ENCODE peak calls at places on chromosomes 3 and 15, in four cellular contexts. N is AG04450, B is right lobe of liver, D is substantia nigra. Z is an unnamed sample.

GRCh38 chr3:39590776-39591175 is 123.3 kb downstream of the MOBP start:
- DNase-seq in N (no peak), B (no peak), D (no peak), Z (no peak)

GRCh38 chr3:184760337-184761119 is 48.7 kb upstream of the MAGEF1 start:
- DNase-seq in N (no peak), B (no peak), D (no peak), Z (no peak)

GRCh38 chr3:126083913-126084514 is at the start of gene SLC41A3:
- DNase-seq in N (peak; percentile 27), B (peak; percentile 94), D (peak; percentile 69), Z (peak; percentile 77)

GRCh38 chr3:178623666-178624255 is 87.5 kb downstream of the KCNMB2 start:
- DNase-seq in N (no peak), B (no peak), D (no peak), Z (no peak)

GRCh38 chr15:89575656-89576416 is 567 bp downstream of the TICRR start:
- DNase-seq in N (no peak), B (no peak), D (no peak), Z (no peak)

GRCh38 chr3:164851204-164851603 is 227.1 kb downstream of the SI start:
- DNase-seq in N (no peak), B (no peak), D (no peak), Z (no peak)

GRCh38 chr15:58309993-58310928 is 121.5 kb upstream of the LIPC start:
- DNase-seq in N (no peak), B (peak; percentile 39), D (no peak), Z (no peak)

GRCh38 chr3:49415931-49416601 is 3.8 kb downstream of the TCTA start:
- DNase-seq in N (no peak), B (no peak), D (no peak), Z (no peak)

GRCh38 chr3:149450281-149450680 is 24.2 kb upstream of the TM4SF4 start:
- DNase-seq in N (no peak), B (no peak), D (no peak), Z (no peak)

GRCh38 chr3:186057594-186057993 is 51.3 kb downstream of the ETV5 start:
- DNase-seq in N (peak; percentile 90), B (no peak), D (no peak), Z (no peak)

GRCh38 chr3:109098245-109098644 is 19.7 kb downstream of the MORC1 start:
- DNase-seq in N (no peak), B (peak; percentile 27), D (no peak), Z (no peak)

GRCh38 chr3:184774996-184775715 is 36.8 kb upstream of the VPS8 start:
- DNase-seq in N (no peak), B (no peak), D (no peak), Z (no peak)

GRCh38 chr3:4795905-4796304 is 183.3 kb upstream of the BHLHE40 start:
- DNase-seq in N (no peak), B (no peak), D (no peak), Z (no peak)

GRCh38 chr15:86863226-86863915 is 783.7 kb downstream of the AGBL1 start:
- DNase-seq in N (no peak), B (no peak), D (no peak), Z (no peak)

GRCh38 chr15:29465196-29465595 is 195.6 kb upstream of the NSMCE3 start:
- DNase-seq in N (no peak), B (no peak), D (no peak), Z (no peak)

GRCh38 chr15:74781673-74782595 is at the start of gene CSK:
- DNase-seq in N (no peak), B (peak; percentile 82), D (peak; percentile 51), Z (peak; percentile 69)

GRCh38 chr3:189834462-189834861 is 203.3 kb downstream of the TP63 start:
- DNase-seq in N (no peak), B (no peak), D (no peak), Z (no peak)

GRCh38 chr3:170483485-170484262 is 65.0 kb downstream of the CLDN11 start:
- DNase-seq in N (no peak), B (no peak), D (no peak), Z (no peak)

GRCh38 chr3:189458536-189458935 is 172.7 kb upstream of the TP63 start:
- DNase-seq in N (no peak), B (no peak), D (no peak), Z (no peak)

GRCh38 chr15:82128401-82129143 is 82.8 kb upstream of the MEX3B start:
- DNase-seq in N (no peak), B (no peak), D (no peak), Z (no peak)

GRCh38 chr3:36993326-36994283 is at the start of gene MLH1:
- DNase-seq in N (peak; percentile 100), B (peak; percentile 95), D (no peak), Z (peak; percentile 98)

GRCh38 chr15:76756371-76756770 is 148.8 kb downstream of the SCAPER start:
- DNase-seq in N (no peak), B (no peak), D (no peak), Z (no peak)

GRCh38 chr3:174330303-174330702 is 528.8 kb upstream of the NAALADL2 start:
- DNase-seq in N (peak; percentile 51), B (no peak), D (no peak), Z (no peak)

GRCh38 chr3:127652246-127652995 is 20.3 kb upstream of the ABTB1 start:
- DNase-seq in N (no peak), B (no peak), D (peak; percentile 13), Z (peak; percentile 50)

GRCh38 chr3:39332525-39332924 is 3.0 kb downstream of the CCR8 start:
- DNase-seq in N (no peak), B (no peak), D (no peak), Z (no peak)

GRCh38 chr3:4979401-4980228 is at the start of gene BHLHE40:
- DNase-seq in N (no peak), B (no peak), D (no peak), Z (no peak)

GRCh38 chr3:50270422-50270831 is 1.5 kb downstream of the SEMA3B start:
- DNase-seq in N (no peak), B (no peak), D (no peak), Z (no peak)

GRCh38 chr3:84082726-84083125 is 876.1 kb upstream of the CADM2 start:
- DNase-seq in N (no peak), B (no peak), D (no peak), Z (no peak)

GRCh38 chr15:79811406-79812405 is 85.1 kb downstream of the MTHFS start:
- DNase-seq in N (peak; percentile 2), B (peak; percentile 63), D (peak; percentile 7), Z (no peak)

GRCh38 chr3:55709411-55709997 is 222.4 kb upstream of the WNT5A start:
- DNase-seq in N (no peak), B (no peak), D (no peak), Z (no peak)

GRCh38 chr3:108153451-108153981 is 62.7 kb upstream of the CD47 start:
- DNase-seq in N (peak; percentile 13), B (no peak), D (no peak), Z (no peak)

GRCh38 chr3:156472150-156472549 is 82.8 kb downstream of the SSR3 start:
- DNase-seq in N (no peak), B (no peak), D (no peak), Z (no peak)

GRCh38 chr3:50126287-50127211 is 28.6 kb upstream of the SEMA3F start:
- DNase-seq in N (no peak), B (no peak), D (no peak), Z (no peak)

GRCh38 chr3:354433-354832 is 157.9 kb downstream of the CHL1 start:
- DNase-seq in N (peak; percentile 29), B (no peak), D (peak; percentile 33), Z (peak; percentile 27)

GRCh38 chr15:69994429-69995201 is 103.1 kb downstream of the TLE3 start:
- DNase-seq in N (no peak), B (no peak), D (no peak), Z (no peak)

GRCh38 chr15:59594493-59594942 is 17.1 kb upstream of the GCNT3 start:
- DNase-seq in N (peak; percentile 23), B (no peak), D (no peak), Z (no peak)

GRCh38 chr3:196463478-196463756 is 31.2 kb upstream of the UBXN7 start:
- DNase-seq in N (no peak), B (no peak), D (no peak), Z (no peak)